ENCODE peak calls at places on chromosomes 1 and 21, in eight cellular contexts. L, M, I, F, H, U, W and Q are unnamed samples.

GRCh38 chr1:23590058-23590783 is 30.9 kb upstream of the ID3 start:
- DNase-seq in W (no peak), U (no peak), M (no peak), F (no peak), H (no peak), I (no peak), L (no peak), Q (no peak)

GRCh38 chr1:98668733-98669132 is 7.2 kb downstream of the SNX7 start:
- DNase-seq in U (no peak), H (no peak), M (no peak), W (no peak), F (no peak), L (no peak), I (no peak), Q (no peak)

GRCh38 chr1:180230791-180231505 is 884 bp downstream of the LHX4 start:
- DNase-seq in W (peak), F (peak), L (peak), I (peak), U (no peak), M (no peak), H (no peak), Q (no peak)

GRCh38 chr1:202158810-202159533 is 1.4 kb downstream of the PTPN7 start:
- DNase-seq in L (no peak), I (peak), H (no peak), F (no peak), W (no peak), U (no peak), M (no peak), Q (no peak)

GRCh38 chr1:64664287-64664686 is 80.6 kb upstream of the RAVER2 start:
- DNase-seq in L (no peak), H (no peak), F (no peak), I (no peak), W (no peak), U (peak), M (no peak), Q (no peak)

GRCh38 chr21:43721225-43721605 is 2.3 kb downstream of the PDXK start:
- DNase-seq in M (no peak), W (no peak), F (no peak), H (no peak), U (no peak), I (no peak), L (no peak), Q (no peak)

GRCh38 chr1:50423670-50424000 is 392 bp upstream of the DMRTA2 start:
- DNase-seq in F (no peak), M (no peak), W (peak), H (no peak), U (peak), L (no peak), I (no peak), Q (no peak)

GRCh38 chr1:27878787-27879335 is 6.5 kb downstream of the THEMIS2 start:
- DNase-seq in U (no peak), W (peak), F (no peak), L (no peak), I (no peak), H (no peak), M (no peak), Q (no peak)

GRCh38 chr1:64220241-64220640 is 16.8 kb downstream of the UBE2U start:
- DNase-seq in F (peak), W (no peak), U (no peak), M (no peak), L (no peak), H (no peak), I (no peak), Q (no peak)